ENCODE peak calls at places on chromosomes 4 and X, in eight cellular contexts. Q is fibroblast of lung; I is left ventricle myocardium inferior; Z is endodermal cell; M is hepatocyte; J is right cardiac atrium; T is naive thymus-derived CD4-positive, alpha-beta T cell; O is tibial nerve. V is an unnamed sample. For H3K4me1, the result is how much of the 10 kb centered on the place peaks cover.

GRCh38 chr4:100746141-100746540 is 228.3 kb upstream of the EMCN start:
- DNase-seq in T (no peak), Q (no peak), O (no peak), M (no peak), J (no peak), I (no peak), Z (no peak), V (no peak)

GRCh38 chr4:126405369-126405982 is 1090.7 kb downstream of the FAT4 start:
- DNase-seq in T (no peak), Q (peak), O (no peak), J (no peak), I (no peak), Z (no peak), M (no peak), V (no peak)

GRCh38 chrX:13048265-13048664 is 3.8 kb upstream of the FAM9C start:
- DNase-seq in I (no peak), Q (no peak), M (no peak), J (no peak), Z (no peak), T (no peak), O (no peak), V (peak)

GRCh38 chrX:499870-500364 is 113.2 kb upstream of the PPP2R3B start:
- DNase-seq in M (no peak), O (no peak), I (no peak), Z (peak), J (no peak), Q (no peak), T (no peak), V (no peak)

GRCh38 chrX:136867096-136867491 is 13.4 kb downstream of the RBMX start:
- DNase-seq in Z (no peak), I (no peak), O (no peak), Q (peak), T (no peak), J (no peak), M (no peak), V (no peak)

GRCh38 chrX:54358424-54359211 is 772 bp upstream of the WNK3 start:
- DNase-seq in T (peak), Z (peak), M (peak), O (peak), J (peak), Q (peak), I (peak), V (peak)

GRCh38 chrX:152428089-152428488 is 23.0 kb downstream of the GABRA3 start:
- DNase-seq in Q (peak), J (no peak), M (no peak), T (no peak), O (no peak), Z (peak), I (no peak), V (peak)

GRCh38 chr4:169993531-169993930 is 32.7 kb downstream of the MFAP3L start:
- DNase-seq in Q (no peak), T (no peak), I (no peak), Z (no peak), O (peak), J (no peak), M (no peak), V (no peak)

GRCh38 chr4:80221161-80221560 is 23.9 kb downstream of the PRDM8 start:
- DNase-seq in Z (no peak), T (no peak), M (peak), I (no peak), J (no peak), Q (peak), O (no peak), V (no peak)

GRCh38 chr4:61397174-61397573 is 197.0 kb downstream of the ADGRL3 start:
- DNase-seq in T (no peak), J (no peak), Q (peak), M (no peak), O (no peak), Z (no peak), I (no peak), V (peak)

GRCh38 chrX:38514014-38514854 is 47.1 kb upstream of the TSPAN7 start:
- DNase-seq in J (no peak), Z (no peak), M (no peak), O (no peak), Q (no peak), I (no peak), T (no peak), V (peak)

GRCh38 chr4:47145630-47146029 is 114.3 kb downstream of the GABRB1 start:
- DNase-seq in Q (peak), M (peak), T (no peak), J (no peak), O (no peak), Z (no peak), I (no peak), V (peak)

GRCh38 chr4:14566518-14566917 is 435.8 kb upstream of the CPEB2 start:
- DNase-seq in T (no peak), Q (peak), J (no peak), I (no peak), Z (no peak), O (no peak), M (no peak), V (peak)

GRCh38 chr4:53193111-53193510 is 172.8 kb downstream of the SCFD2 start:
- DNase-seq in M (no peak), T (no peak), Q (peak), Z (no peak), I (no peak), J (no peak), O (no peak), V (no peak)

GRCh38 chrX:40908857-40909475 is 173.6 kb upstream of the MED14 start:
- DNase-seq in I (no peak), Q (peak), J (no peak), T (no peak), M (no peak), O (no peak), Z (no peak), V (peak)

GRCh38 chr4:129362685-129363274 is 266.8 kb downstream of the C4orf33 start:
- DNase-seq in Q (peak), Z (peak), M (peak), T (peak), I (peak), J (peak), O (peak), V (peak)

GRCh38 chr4:138561906-138562305 is 319.8 kb upstream of the SLC7A11 start:
- DNase-seq in I (peak), M (no peak), T (no peak), J (peak), Z (no peak), O (peak), Q (no peak), V (no peak)

GRCh38 chrX:103061486-103061885 is 2.5 kb downstream of the BEX1 start:
- DNase-seq in Z (no peak), O (no peak), T (no peak), I (no peak), Q (no peak), J (no peak), M (no peak), V (peak)

GRCh38 chrX:103066606-103067005 is 2.6 kb upstream of the BEX1 start:
- DNase-seq in I (no peak), J (no peak), M (no peak), O (no peak), Q (peak), Z (no peak), T (no peak), V (no peak)

GRCh38 chrX:103063191-103063845 is 653 bp downstream of the BEX1 start:
- DNase-seq in T (no peak), Z (peak), I (no peak), J (no peak), O (no peak), Q (peak), M (peak), V (no peak)

GRCh38 chrX:103063918-103064434 is at the start of gene BEX1:
- DNase-seq in T (no peak), J (peak), Q (peak), O (no peak), Z (peak), M (peak), I (no peak), V (peak)
- H3K27ac ChIP-seq in T (no peak), J (no peak), Q (no peak), O (no peak), Z (peak), M (no peak), I (no peak), V (no peak)

DNA sequence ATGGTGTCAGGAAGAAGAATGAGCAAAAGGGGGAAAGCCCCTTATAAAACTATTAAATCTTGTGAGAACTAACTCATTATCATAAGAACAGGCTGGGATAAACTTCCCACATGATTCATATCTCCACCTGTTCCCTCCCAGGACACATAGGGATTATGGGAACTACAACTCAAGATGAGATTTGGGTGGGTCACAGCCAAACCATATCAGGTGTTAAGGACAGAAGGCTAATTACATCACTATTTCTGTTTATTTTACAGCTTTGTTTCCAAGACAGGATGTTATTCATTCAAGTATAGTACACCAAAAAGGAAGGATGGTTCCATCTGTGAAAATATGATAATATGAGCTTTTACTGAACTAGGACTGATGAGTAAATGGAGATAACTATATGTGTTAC is 63.7 kb upstream of the ARSJ start:
- DNase-seq in O (no peak), T (no peak), M (no peak), J (no peak), Z (no peak), I (no peak), Q (peak), V (peak)
- H3K4me1 ChIP-seq in O (under half), T (under half), M (under half), J (under half), Z (under half), I (under half), Q (under half), V (under half)

DNA sequence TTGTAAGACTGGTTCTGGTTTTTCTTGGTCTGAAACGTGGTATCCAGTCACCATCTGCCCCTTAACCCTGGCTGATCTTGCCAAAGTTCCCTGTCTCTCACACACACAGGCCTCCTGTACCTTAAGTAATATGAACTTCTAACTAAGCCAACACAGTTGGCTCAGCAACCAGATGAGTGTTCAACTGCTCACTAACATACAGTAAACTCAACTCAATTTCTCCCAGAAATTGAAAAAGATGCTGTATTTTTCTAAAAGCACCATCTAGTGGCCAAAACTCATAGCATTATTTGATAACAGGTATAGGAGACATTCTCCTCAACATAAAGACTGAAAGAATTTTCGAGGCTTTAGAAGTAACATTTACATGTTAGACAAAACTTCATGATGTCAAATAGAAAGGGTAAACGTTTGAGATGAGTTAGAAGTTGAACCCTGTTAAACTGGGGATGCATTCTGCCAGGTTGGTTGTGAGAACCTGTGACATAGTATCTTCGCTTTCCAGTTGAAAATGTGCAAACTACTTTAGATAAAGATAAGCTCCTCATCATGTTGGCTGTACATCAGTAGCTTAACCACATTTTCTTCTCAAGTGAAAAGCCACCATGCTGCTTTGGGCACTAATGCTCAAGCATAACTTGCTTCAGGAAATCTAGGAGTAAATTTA is 31.2 kb downstream of the CCNI start:
- DNase-seq in Q (peak), I (no peak), J (no peak), T (peak), O (no peak), M (peak), Z (no peak), V (peak)
- H3K27ac ChIP-seq in Q (peak), I (no peak), J (peak), T (no peak), O (no peak), M (peak), Z (no peak), V (no peak)

GRCh38 chr4:7771541-7772507 is 167.8 kb downstream of the AFAP1 start:
- DNase-seq in O (no peak), T (no peak), J (no peak), Z (no peak), Q (no peak), M (no peak), I (no peak), V (no peak)
- H3K4me1 ChIP-seq in O (under half), T (under half), J (under half), Z (under half), Q (under half), M (under half), I (under half), V (under half)

V was measured in foreskin keratinocyte.